ENCODE peak calls at places on chromosomes 3 and 15, in eight cellular contexts. I, C, K, J, O, W, G and M are unnamed samples.
A peak's percentile ranks its signal among the peaks of the same experiment; 100 is the strongest.

GRCh38 chr3:122533931-122534334 is 19.2 kb upstream of the KPNA1 start:
- DNase-seq in I (no peak), C (no peak), K (no peak), J (no peak), O (no peak), W (peak; percentile 78), G (peak; percentile 42), M (peak; percentile 62)

GRCh38 chr3:71010731-71011455 is 572.6 kb downstream of the FOXP1 start:
- DNase-seq in I (no peak), C (no peak), K (no peak), J (no peak), O (no peak), W (no peak), G (no peak), M (no peak)

GRCh38 chr3:177596822-177597271 is 399.6 kb upstream of the TBL1XR1 start:
- DNase-seq in I (no peak), C (no peak), K (no peak), J (no peak), O (no peak), W (no peak), G (peak; percentile 65), M (no peak)

GRCh38 chr3:100319951-100320350 is 14.6 kb upstream of the NIT2 start:
- DNase-seq in I (no peak), C (no peak), K (no peak), J (no peak), O (no peak), W (no peak), G (no peak), M (no peak)

GRCh38 chr3:63656791-63657190 is 4.3 kb downstream of the SNTN start:
- DNase-seq in I (no peak), C (no peak), K (no peak), J (no peak), O (no peak), W (no peak), G (no peak), M (no peak)

GRCh38 chr3:80014576-80014975 is 246.8 kb upstream of the ROBO1 start:
- DNase-seq in I (no peak), C (no peak), K (no peak), J (no peak), O (no peak), W (no peak), G (peak; percentile 30), M (no peak)

GRCh38 chr3:148962513-148962912 is 28.8 kb upstream of the GYG1 start:
- DNase-seq in I (peak; percentile 25), C (peak; percentile 23), K (no peak), J (no peak), O (no peak), W (peak; percentile 56), G (peak; percentile 91), M (peak; percentile 42)

GRCh38 chr15:78140296-78140695 is 8.9 kb upstream of the IDH3A start:
- DNase-seq in I (no peak), C (no peak), K (peak; percentile 56), J (no peak), O (no peak), W (no peak), G (no peak), M (no peak)

GRCh38 chr15:65410972-65411371 is 11.8 kb downstream of the IGDCC4 start:
- DNase-seq in I (no peak), C (no peak), K (no peak), J (peak; percentile 63), O (no peak), W (no peak), G (no peak), M (no peak)

GRCh38 chr3:154144825-154145465 is 23.8 kb downstream of the ARHGEF26 start:
- DNase-seq in I (no peak), C (no peak), K (no peak), J (no peak), O (no peak), W (no peak), G (no peak), M (no peak)

GRCh38 chr3:94875149-94875548 is 812.3 kb downstream of the NSUN3 start:
- DNase-seq in I (no peak), C (peak; percentile 4), K (no peak), J (no peak), O (no peak), W (no peak), G (no peak), M (no peak)

GRCh38 chr3:137012097-137012501 is 54.3 kb downstream of the IL20RB start:
- DNase-seq in I (no peak), C (no peak), K (no peak), J (no peak), O (no peak), W (no peak), G (peak; percentile 64), M (peak; percentile 47)

GRCh38 chr15:29533667-29534066 is 264.0 kb upstream of the NSMCE3 start:
- DNase-seq in I (no peak), C (no peak), K (no peak), J (no peak), O (no peak), W (no peak), G (peak; percentile 47), M (no peak)

GRCh38 chr15:69885182-69886041 is 212.3 kb downstream of the TLE3 start:
- DNase-seq in I (no peak), C (peak; percentile 78), K (no peak), J (no peak), O (no peak), W (no peak), G (peak; percentile 66), M (no peak)

GRCh38 chr3:27425896-27426565 is 56.8 kb upstream of the NEK10 start:
- DNase-seq in I (no peak), C (no peak), K (no peak), J (no peak), O (no peak), W (no peak), G (no peak), M (no peak)

GRCh38 chr3:16069149-16069922 is 105.1 kb upstream of the GALNT15 start:
- DNase-seq in I (no peak), C (no peak), K (no peak), J (no peak), O (no peak), W (no peak), G (peak; percentile 92), M (peak; percentile 87)

GRCh38 chr3:50533346-50533745 is 29.9 kb upstream of the CACNA2D2 start:
- DNase-seq in I (no peak), C (peak; percentile 26), K (no peak), J (no peak), O (no peak), W (no peak), G (no peak), M (no peak)

GRCh38 chr15:78093242-78094020 is 1.1 kb downstream of the SH2D7 start:
- DNase-seq in I (no peak), C (no peak), K (no peak), J (no peak), O (no peak), W (no peak), G (peak; percentile 90), M (peak; percentile 41)

GRCh38 chr15:35880896-35881295 is 334.9 kb upstream of the DPH6 start:
- DNase-seq in I (no peak), C (no peak), K (no peak), J (no peak), O (no peak), W (no peak), G (no peak), M (no peak)

GRCh38 chr15:35885870-35886269 is 339.9 kb upstream of the DPH6 start:
- DNase-seq in I (no peak), C (no peak), K (no peak), J (no peak), O (no peak), W (no peak), G (no peak), M (no peak)

GRCh38 chr15:35888815-35889214 is 342.9 kb upstream of the DPH6 start:
- DNase-seq in I (no peak), C (no peak), K (no peak), J (no peak), O (no peak), W (no peak), G (no peak), M (no peak)

GRCh38 chr15:35886765-35887164 is 340.8 kb upstream of the DPH6 start:
- DNase-seq in I (no peak), C (no peak), K (no peak), J (no peak), O (no peak), W (no peak), G (peak; percentile 49), M (no peak)
- H3K4me3 ChIP-seq in I (no peak overlapping the region), C (no peak overlapping the region), K (no peak overlapping the region), J (no peak overlapping the region), O (no peak overlapping the region), W (no peak overlapping the region), G (no peak overlapping the region), M (no peak overlapping the region)

GRCh38 chr3:32004111-32004790 is 22.7 kb downstream of the ZNF860 start:
- DNase-seq in I (no peak), C (no peak), K (no peak), J (no peak), O (peak; percentile 16), W (no peak), G (no peak), M (no peak)
- TF ChIP-seq CTCF in I (no peak), C (no peak), K (no peak), J (no peak), O (no peak), W (peak; percentile 16), G (no peak), M (peak; percentile 6)

GRCh38 chr3:125142418-125142778 is 70.2 kb downstream of the SLC12A8 start:
- DNase-seq in I (no peak), C (no peak), K (no peak), J (no peak), O (no peak), W (no peak), G (no peak), M (no peak)
- H3K4me3 ChIP-seq in I (peak overlapping the region; percentile 59), C (no peak overlapping the region), K (no peak overlapping the region), J (peak overlapping the region; percentile 37), O (no peak overlapping the region), W (no peak overlapping the region), G (no peak overlapping the region), M (no peak overlapping the region)

GRCh38 chr3:134836921-134837320 is 41.9 kb downstream of the EPHB1 start:
- DNase-seq in I (no peak), C (no peak), K (no peak), J (no peak), O (no peak), W (no peak), G (no peak), M (no peak)

GRCh38 chr3:134839990-134840389 is 44.9 kb downstream of the EPHB1 start:
- DNase-seq in I (no peak), C (no peak), K (no peak), J (no peak), O (no peak), W (no peak), G (no peak), M (no peak)

GRCh38 chr3:134839422-134839821 is 44.4 kb downstream of the EPHB1 start:
- DNase-seq in I (no peak), C (no peak), K (no peak), J (no peak), O (no peak), W (no peak), G (no peak), M (no peak)

GRCh38 chr3:134840459-134840858 is 45.4 kb downstream of the EPHB1 start:
- DNase-seq in I (no peak), C (no peak), K (peak; percentile 33), J (no peak), O (no peak), W (no peak), G (no peak), M (no peak)

DNA sequence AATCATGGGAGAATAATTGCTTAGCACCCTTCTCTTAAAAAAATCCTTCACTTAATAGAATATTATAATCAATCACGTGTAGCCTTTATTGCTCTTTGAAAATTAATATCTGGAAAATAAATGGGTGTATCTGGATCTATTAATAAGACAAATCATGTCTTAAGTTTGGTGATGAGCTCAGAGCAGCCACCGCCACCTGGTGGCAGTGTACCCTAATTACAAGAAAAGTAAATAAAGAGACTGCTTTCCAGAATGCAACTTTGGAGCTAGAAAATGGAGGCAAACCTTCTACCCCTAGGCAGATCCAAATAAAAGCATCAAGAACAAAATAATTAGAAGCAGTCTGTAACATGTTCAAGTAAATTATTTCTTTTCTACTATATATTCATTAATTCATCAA is 43.5 kb downstream of the EPHB1 start:
- DNase-seq in I (no peak), C (no peak), K (no peak), J (no peak), O (no peak), W (no peak), G (no peak), M (no peak)
- TF ChIP-seq CTCF in I (peak; percentile 22), C (peak; percentile 54), K (peak; percentile 19), J (no peak), O (peak; percentile 9), W (peak; percentile 60), G (peak; percentile 19), M (peak; percentile 38)